ENCODE peak calls at places on chromosomes 2 and 18, in seven cellular contexts. O, A, W, G, V, J and E are unnamed samples.

GRCh38 chr2:203061346-203061745 is 46.7 kb downstream of the NBEAL1 start:
- DNase-seq in O (no peak), A (no peak), W (no peak), G (no peak), V (no peak), J (peak; percentile 54), E (no peak)

GRCh38 chr2:229154381-229154780 is 116.7 kb downstream of the PID1 start:
- DNase-seq in O (no peak), A (no peak), W (no peak), G (no peak), V (no peak), J (no peak), E (no peak)

GRCh38 chr2:97748397-97748796 is 35.0 kb downstream of the ZAP70 start:
- DNase-seq in O (peak; percentile 48), A (peak; percentile 68), W (no peak), G (peak; percentile 68), V (no peak), J (no peak), E (no peak)

GRCh38 chr2:17276220-17276619 is 242.0 kb downstream of the RAD51AP2 start:
- DNase-seq in O (no peak), A (no peak), W (no peak), G (no peak), V (no peak), J (no peak), E (no peak)

GRCh38 chr2:14427982-14428567 is 204.4 kb upstream of the LRATD1 start:
- DNase-seq in O (no peak), A (no peak), W (no peak), G (no peak), V (no peak), J (peak; percentile 83), E (no peak)

GRCh38 chr2:233084488-233084887 is 24.3 kb downstream of the INPP5D start:
- DNase-seq in O (no peak), A (no peak), W (peak; percentile 69), G (no peak), V (peak; percentile 87), J (no peak), E (peak; percentile 37)

GRCh38 chr2:203553784-203554183 is 18.7 kb upstream of the RAPH1 start:
- DNase-seq in O (no peak), A (no peak), W (no peak), G (no peak), V (no peak), J (no peak), E (no peak)

GRCh38 chr2:31216734-31217133 is 581 bp downstream of the CAPN14 start:
- DNase-seq in O (no peak), A (no peak), W (no peak), G (no peak), V (no peak), J (no peak), E (no peak)

GRCh38 chr2:70965506-70965905 is 12.9 kb upstream of the ANKRD53 start:
- DNase-seq in O (no peak), A (no peak), W (no peak), G (no peak), V (no peak), J (no peak), E (no peak)

GRCh38 chr2:10918661-10919414 is 7.1 kb downstream of the KCNF1 start:
- DNase-seq in O (no peak), A (no peak), W (no peak), G (no peak), V (no peak), J (peak; percentile 45), E (no peak)

GRCh38 chr2:217797170-217797569 is 205.6 kb downstream of the TNS1 start:
- DNase-seq in O (no peak), A (no peak), W (no peak), G (peak; percentile 31), V (no peak), J (no peak), E (no peak)

GRCh38 chr2:171836151-171836910 is 57.7 kb downstream of the SLC25A12 start:
- DNase-seq in O (no peak), A (no peak), W (no peak), G (no peak), V (no peak), J (peak; percentile 44), E (no peak)

GRCh38 chr2:240561325-240561971 is 1.3 kb downstream of the DUSP28 start:
- DNase-seq in O (no peak), A (no peak), W (no peak), G (no peak), V (peak; percentile 60), J (peak; percentile 71), E (no peak)

GRCh38 chr2:84424152-84424551 is 34.9 kb downstream of the SUCLG1 start:
- DNase-seq in O (no peak), A (no peak), W (no peak), G (peak; percentile 11), V (no peak), J (peak; percentile 33), E (no peak)

GRCh38 chr18:3281456-3282400 is 19.8 kb downstream of the MYL12B start:
- DNase-seq in O (no peak), A (no peak), W (no peak), G (peak; percentile 59), V (no peak), J (peak; percentile 90), E (no peak)

GRCh38 chr2:165475270-165476004 is 5.9 kb downstream of the CSRNP3 start:
- DNase-seq in O (no peak), A (no peak), W (no peak), G (peak; percentile 20), V (no peak), J (no peak), E (no peak)

GRCh38 chr18:363327-364115 is 95.7 kb upstream of the THOC1 start:
- DNase-seq in O (no peak), A (no peak), W (no peak), G (no peak), V (no peak), J (peak; percentile 79), E (no peak)

GRCh38 chr18:32438173-32438572 is 32.5 kb downstream of the GAREM1 start:
- DNase-seq in O (no peak), A (no peak), W (no peak), G (peak; percentile 33), V (no peak), J (no peak), E (peak; percentile 60)

GRCh38 chr2:38599706-38600105 is 3.0 kb downstream of the HNRNPLL start:
- DNase-seq in O (no peak), A (no peak), W (no peak), G (no peak), V (no peak), J (no peak), E (no peak)

GRCh38 chr2:31253344-31254155 is 19.6 kb downstream of the EHD3 start:
- DNase-seq in O (no peak), A (no peak), W (no peak), G (no peak), V (no peak), J (no peak), E (no peak)

GRCh38 chr2:105379741-105380186 is 19.1 kb downstream of the FHL2 start:
- DNase-seq in O (no peak), A (no peak), W (no peak), G (no peak), V (no peak), J (no peak), E (peak; percentile 81)

GRCh38 chr2:165791811-165792454 is 2.1 kb downstream of the GALNT3 start:
- DNase-seq in O (no peak), A (no peak), W (no peak), G (no peak), V (no peak), J (no peak), E (no peak)

GRCh38 chr2:175205523-175205922 is 24.0 kb upstream of the ATP5MC3 start:
- DNase-seq in O (no peak), A (no peak), W (no peak), G (no peak), V (no peak), J (peak; percentile 34), E (no peak)

GRCh38 chr2:128769457-128770142 is 450.9 kb upstream of the HS6ST1 start:
- DNase-seq in O (no peak), A (no peak), W (peak; percentile 42), G (no peak), V (no peak), J (no peak), E (no peak)

GRCh38 chr18:41144444-41144843 is 810.6 kb upstream of the PIK3C3 start:
- DNase-seq in O (no peak), A (no peak), W (no peak), G (no peak), V (no peak), J (peak; percentile 76), E (no peak)

GRCh38 chr2:189798312-189799029 is 14.2 kb downstream of the PMS1 start:
- DNase-seq in O (no peak), A (no peak), W (no peak), G (peak; percentile 21), V (no peak), J (peak; percentile 83), E (no peak)
- TF ChIP-seq CTCF in O (peak; percentile 27), A (peak; percentile 55), W (peak; percentile 36), G (peak; percentile 67), V (peak; percentile 12), J (peak; percentile 53), E (peak; percentile 55)

DNA sequence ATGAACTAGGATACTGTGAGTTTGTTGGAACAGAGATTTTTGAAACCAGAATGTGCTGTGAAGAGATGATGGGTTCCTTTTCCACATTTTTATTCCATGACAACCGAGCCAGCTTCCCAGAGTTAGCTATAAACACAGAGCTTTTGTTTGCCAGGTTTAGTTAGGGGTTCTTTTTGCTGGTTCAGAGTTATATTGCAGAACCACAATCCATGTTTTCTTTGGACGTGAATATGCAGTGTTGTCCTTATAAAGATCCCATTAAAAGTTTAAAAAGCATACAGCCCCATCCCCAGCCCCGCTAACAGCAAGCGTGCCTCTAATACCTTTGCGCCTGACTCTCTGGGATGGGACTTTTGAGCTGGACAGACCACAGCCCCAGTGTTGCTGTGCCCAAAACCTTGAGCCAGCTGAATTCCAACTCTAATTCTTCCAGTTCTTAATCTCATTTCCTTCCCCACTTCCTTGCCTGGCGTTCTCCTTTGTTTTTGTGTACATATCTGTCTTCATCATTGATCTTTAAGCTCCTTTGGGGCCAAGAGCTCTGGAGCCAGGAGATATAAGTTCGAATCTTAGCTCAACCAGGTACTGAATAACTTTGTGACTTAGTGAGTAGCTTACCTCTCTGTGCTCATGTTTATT is 72.3 kb downstream of the SPATS2L start:
- DNase-seq in O (no peak), A (no peak), W (no peak), G (no peak), V (no peak), J (peak; percentile 87), E (no peak)
- H3K4me3 ChIP-seq in O (no peak overlapping the region), A (peak overlapping the region; percentile 8), W (no peak overlapping the region), G (no peak overlapping the region), V (no peak overlapping the region), J (no peak overlapping the region), E (no peak overlapping the region)

DNA sequence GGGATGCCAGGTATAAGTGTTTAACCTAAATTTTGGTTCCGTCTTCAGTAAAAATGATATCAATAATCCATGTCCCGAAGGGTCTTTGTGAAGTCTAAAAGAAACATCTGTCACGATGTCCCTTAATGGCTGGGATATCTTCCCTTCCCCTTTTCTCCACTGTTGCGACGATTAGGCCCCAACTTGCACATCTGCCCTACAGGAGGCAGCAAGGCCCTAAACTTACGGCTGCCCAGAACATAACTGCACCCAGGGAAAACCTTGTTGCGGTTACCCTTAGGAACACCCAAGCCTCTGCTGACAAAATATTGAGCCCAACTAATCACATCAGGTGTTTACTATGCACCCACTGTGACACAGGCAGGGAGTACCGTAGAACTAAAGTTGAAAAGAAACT is 1.2 kb upstream of the SMAD2 start:
- DNase-seq in O (peak; percentile 5), A (peak; percentile 50), W (peak; percentile 65), G (peak; percentile 29), V (peak; percentile 51), J (peak; percentile 34), E (no peak)
- TF ChIP-seq CTCF in O (no peak), A (peak; percentile 23), W (no peak), G (no peak), V (no peak), J (peak; percentile 14), E (no peak)

GRCh38 chr2:29977284-29977683 is 55.9 kb upstream of the ALK start:
- DNase-seq in O (no peak), A (no peak), W (no peak), G (peak; percentile 46), V (no peak), J (no peak), E (no peak)
- H3K4me3 ChIP-seq in O (no peak overlapping the region), A (no peak overlapping the region), W (no peak overlapping the region), G (no peak overlapping the region), V (no peak overlapping the region), J (no peak overlapping the region), E (no peak overlapping the region)